ENCODE peak calls at places on chromosomes 11 and 22, in six cellular contexts. One of them, this sample, is unnamed. For H3K4me1, the result is how much of the 10 kb centered on the place peaks cover.

GRCh38 chr11:13535819-13536218 is 40.0 kb upstream of the PTH start:
- DNase-seq in neuronal stem cell: no peak
- DNase-seq in left ventricle myocardium inferior: no peak
- DNase-seq in fibroblast of lung: no peak
- DNase-seq in SK-N-SH: peak
- DNase-seq in Peyer's patch: no peak
- DNase-seq in this sample: peak

GRCh38 chr22:27760474-27760873 is 41.1 kb downstream of the MN1 start:
- DNase-seq in SK-N-SH: no peak
- DNase-seq in neuronal stem cell: no peak
- DNase-seq in left ventricle myocardium inferior: no peak
- DNase-seq in fibroblast of lung: no peak
- DNase-seq in Peyer's patch: no peak
- DNase-seq in this sample: no peak

GRCh38 chr22:32801436-32802290 is at the start of gene TIMP3:
- DNase-seq in fibroblast of lung: peak
- DNase-seq in neuronal stem cell: peak
- DNase-seq in left ventricle myocardium inferior: peak
- DNase-seq in SK-N-SH: peak
- DNase-seq in Peyer's patch: peak
- DNase-seq in this sample: no peak

GRCh38 chr22:42066937-42067336 is 3.7 kb downstream of the NAGA start:
- DNase-seq in Peyer's patch: peak
- DNase-seq in left ventricle myocardium inferior: no peak
- DNase-seq in fibroblast of lung: no peak
- DNase-seq in SK-N-SH: no peak
- DNase-seq in neuronal stem cell: no peak
- DNase-seq in this sample: no peak

GRCh38 chr22:19890502-19891349 is 36.1 kb upstream of the GNB1L start:
- DNase-seq in neuronal stem cell: no peak
- DNase-seq in Peyer's patch: no peak
- DNase-seq in left ventricle myocardium inferior: no peak
- DNase-seq in fibroblast of lung: no peak
- DNase-seq in SK-N-SH: peak
- DNase-seq in this sample: no peak

GRCh38 chr11:61437496-61437895 is 7.6 kb downstream of the SDHAF2 start:
- DNase-seq in left ventricle myocardium inferior: no peak
- DNase-seq in Peyer's patch: no peak
- DNase-seq in fibroblast of lung: no peak
- DNase-seq in neuronal stem cell: no peak
- DNase-seq in SK-N-SH: no peak
- DNase-seq in this sample: no peak

GRCh38 chr22:28808716-28809355 is 8.5 kb upstream of the XBP1 start:
- DNase-seq in left ventricle myocardium inferior: no peak
- DNase-seq in neuronal stem cell: no peak
- DNase-seq in fibroblast of lung: no peak
- DNase-seq in SK-N-SH: no peak
- DNase-seq in Peyer's patch: no peak
- DNase-seq in this sample: no peak

GRCh38 chr11:44823006-44823405 is 96.2 kb downstream of the TSPAN18 start:
- DNase-seq in neuronal stem cell: no peak
- DNase-seq in Peyer's patch: no peak
- DNase-seq in left ventricle myocardium inferior: no peak
- DNase-seq in fibroblast of lung: no peak
- DNase-seq in SK-N-SH: no peak
- DNase-seq in this sample: no peak

GRCh38 chr22:20181194-20181931 is 30.5 kb upstream of the CCDC188 start:
- DNase-seq in Peyer's patch: peak
- DNase-seq in SK-N-SH: no peak
- DNase-seq in left ventricle myocardium inferior: no peak
- DNase-seq in neuronal stem cell: no peak
- DNase-seq in fibroblast of lung: no peak
- DNase-seq in this sample: no peak

GRCh38 chr11:134529212-134530096 is 117.4 kb upstream of the B3GAT1 start:
- DNase-seq in left ventricle myocardium inferior: no peak
- DNase-seq in SK-N-SH: no peak
- DNase-seq in Peyer's patch: peak
- DNase-seq in neuronal stem cell: no peak
- DNase-seq in fibroblast of lung: no peak
- DNase-seq in this sample: no peak

GRCh38 chr22:36197065-36197440 is 4.6 kb downstream of the APOL4 start:
- DNase-seq in fibroblast of lung: peak
- DNase-seq in Peyer's patch: peak
- DNase-seq in left ventricle myocardium inferior: peak
- DNase-seq in SK-N-SH: peak
- DNase-seq in neuronal stem cell: peak
- DNase-seq in this sample: peak

GRCh38 chr11:102643941-102644340 is 18.8 kb upstream of the MMP20 start:
- DNase-seq in SK-N-SH: no peak
- DNase-seq in Peyer's patch: no peak
- DNase-seq in fibroblast of lung: no peak
- DNase-seq in neuronal stem cell: no peak
- DNase-seq in left ventricle myocardium inferior: no peak
- DNase-seq in this sample: no peak

GRCh38 chr11:34501500-34501899 is 12.1 kb downstream of the ELF5 start:
- DNase-seq in SK-N-SH: no peak
- DNase-seq in neuronal stem cell: no peak
- DNase-seq in fibroblast of lung: peak
- DNase-seq in left ventricle myocardium inferior: no peak
- DNase-seq in Peyer's patch: no peak
- DNase-seq in this sample: no peak

GRCh38 chr11:19790831-19791552 is 78.4 kb downstream of the NAV2 start:
- DNase-seq in SK-N-SH: no peak
- DNase-seq in Peyer's patch: peak
- DNase-seq in left ventricle myocardium inferior: no peak
- DNase-seq in neuronal stem cell: no peak
- DNase-seq in fibroblast of lung: no peak
- DNase-seq in this sample: peak

GRCh38 chr11:117552626-117553025 is 225.0 kb downstream of the CEP164 start:
- DNase-seq in left ventricle myocardium inferior: no peak
- DNase-seq in Peyer's patch: no peak
- DNase-seq in neuronal stem cell: no peak
- DNase-seq in fibroblast of lung: no peak
- DNase-seq in SK-N-SH: no peak
- DNase-seq in this sample: no peak

GRCh38 chr11:131691558-131692041 is 321.2 kb downstream of the NTM start:
- DNase-seq in fibroblast of lung: peak
- DNase-seq in SK-N-SH: peak
- DNase-seq in left ventricle myocardium inferior: no peak
- DNase-seq in Peyer's patch: no peak
- DNase-seq in neuronal stem cell: no peak
- DNase-seq in this sample: no peak

GRCh38 chr11:64643258-64643881 is 52.4 kb downstream of the SLC22A12 start:
- DNase-seq in SK-N-SH: peak
- DNase-seq in left ventricle myocardium inferior: no peak
- DNase-seq in neuronal stem cell: no peak
- DNase-seq in Peyer's patch: no peak
- DNase-seq in fibroblast of lung: no peak
- DNase-seq in this sample: no peak

GRCh38 chr11:104541706-104542105 is 356.6 kb downstream of the CASP12 start:
- DNase-seq in left ventricle myocardium inferior: no peak
- DNase-seq in SK-N-SH: no peak
- DNase-seq in fibroblast of lung: no peak
- DNase-seq in neuronal stem cell: no peak
- DNase-seq in Peyer's patch: no peak
- DNase-seq in this sample: no peak

GRCh38 chr22:40694409-40694808 is 15.1 kb downstream of the MCHR1 start:
- DNase-seq in fibroblast of lung: peak
- DNase-seq in left ventricle myocardium inferior: no peak
- DNase-seq in Peyer's patch: no peak
- DNase-seq in SK-N-SH: no peak
- DNase-seq in neuronal stem cell: no peak
- DNase-seq in this sample: no peak

GRCh38 chr11:102771351-102771750 is 9.1 kb downstream of the MMP10 start:
- DNase-seq in left ventricle myocardium inferior: no peak
- DNase-seq in fibroblast of lung: peak
- DNase-seq in Peyer's patch: no peak
- DNase-seq in SK-N-SH: no peak
- DNase-seq in neuronal stem cell: no peak
- DNase-seq in this sample: no peak

DNA sequence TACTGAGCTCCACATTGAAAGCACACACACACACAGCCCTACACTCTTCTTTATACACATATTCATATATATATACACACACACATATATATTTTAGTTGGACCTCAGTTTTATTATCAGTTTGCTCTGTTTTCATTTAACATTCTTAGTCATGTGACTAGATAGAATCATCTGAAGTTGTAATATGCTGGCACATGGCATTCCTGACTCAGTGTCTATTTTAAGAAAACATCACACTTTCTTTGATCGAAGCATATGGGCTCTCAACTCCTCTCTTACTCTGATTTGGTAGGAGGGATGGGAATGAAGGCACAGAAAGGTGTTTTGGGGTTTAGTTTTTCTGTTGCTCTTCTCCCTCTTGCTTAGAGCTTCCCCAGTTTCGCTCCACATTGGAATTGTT is 24.8 kb downstream of the AMOTL1 start:
- DNase-seq in Peyer's patch: no peak
- DNase-seq in neuronal stem cell: no peak
- DNase-seq in fibroblast of lung: peak
- DNase-seq in left ventricle myocardium inferior: no peak
- DNase-seq in SK-N-SH: no peak
- DNase-seq in this sample: no peak
- H3K4me1 ChIP-seq in Peyer's patch: under half
- H3K4me1 ChIP-seq in neuronal stem cell: under half
- H3K4me1 ChIP-seq in fibroblast of lung: under half
- H3K4me1 ChIP-seq in left ventricle myocardium inferior: half or more
- H3K4me1 ChIP-seq in SK-N-SH: under half
- H3K4me1 ChIP-seq in this sample: under half

GRCh38 chr22:23622634-23623033 is 9.5 kb downstream of the DRICH1 start:
- DNase-seq in fibroblast of lung: no peak
- DNase-seq in Peyer's patch: no peak
- DNase-seq in neuronal stem cell: no peak
- DNase-seq in left ventricle myocardium inferior: no peak
- DNase-seq in SK-N-SH: no peak
- DNase-seq in this sample: no peak

GRCh38 chr22:23626286-23626975 is 5.7 kb downstream of the DRICH1 start:
- DNase-seq in left ventricle myocardium inferior: no peak
- DNase-seq in Peyer's patch: no peak
- DNase-seq in fibroblast of lung: no peak
- DNase-seq in neuronal stem cell: no peak
- DNase-seq in SK-N-SH: no peak
- DNase-seq in this sample: no peak

DNA sequence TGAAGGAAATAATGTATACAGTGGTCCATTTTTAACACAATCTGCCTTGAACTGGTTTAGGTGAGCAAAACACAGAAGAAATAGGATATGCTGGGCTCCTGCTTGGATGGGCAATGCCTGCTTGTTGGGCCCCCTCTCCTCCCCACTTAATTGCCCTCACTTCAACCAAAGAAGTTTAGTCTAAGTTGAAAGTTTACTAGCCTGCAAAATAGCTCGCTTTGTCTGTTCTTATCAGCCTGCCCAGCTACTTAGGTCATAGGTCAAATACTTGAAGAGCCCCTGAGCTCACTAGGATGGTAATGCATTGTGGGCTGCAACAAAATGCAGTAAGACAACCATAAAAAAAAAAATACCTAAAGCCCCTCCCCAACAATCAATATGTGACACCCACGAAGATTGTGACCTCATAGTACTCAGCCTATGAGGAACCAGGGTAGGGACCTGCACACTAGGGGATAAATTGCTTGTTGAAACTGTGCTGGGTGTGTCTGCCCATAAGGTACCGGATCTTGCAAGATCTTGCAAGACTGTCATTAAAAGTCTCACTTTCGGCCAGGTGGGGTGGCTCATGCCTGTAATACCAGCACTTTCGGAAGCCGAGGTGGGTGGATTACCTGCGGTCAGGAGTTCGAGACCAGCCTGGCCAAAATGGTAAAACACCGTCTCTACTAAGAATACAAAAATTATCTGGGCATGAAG is 10.9 kb downstream of the DRICH1 start:
- DNase-seq in neuronal stem cell: no peak
- DNase-seq in fibroblast of lung: no peak
- DNase-seq in Peyer's patch: no peak
- DNase-seq in SK-N-SH: no peak
- DNase-seq in left ventricle myocardium inferior: no peak
- DNase-seq in this sample: no peak
- H3K4me3 ChIP-seq in neuronal stem cell: no peak
- H3K4me3 ChIP-seq in fibroblast of lung: no peak
- H3K4me3 ChIP-seq in Peyer's patch: no peak
- H3K4me3 ChIP-seq in SK-N-SH: no peak
- H3K4me3 ChIP-seq in left ventricle myocardium inferior: no peak
- H3K4me3 ChIP-seq in this sample: no peak

GRCh38 chr11:108062336-108062735 is 53.6 kb downstream of the CUL5 start:
- DNase-seq in SK-N-SH: no peak
- DNase-seq in left ventricle myocardium inferior: no peak
- DNase-seq in fibroblast of lung: no peak
- DNase-seq in neuronal stem cell: no peak
- DNase-seq in Peyer's patch: no peak
- DNase-seq in this sample: no peak

DNA sequence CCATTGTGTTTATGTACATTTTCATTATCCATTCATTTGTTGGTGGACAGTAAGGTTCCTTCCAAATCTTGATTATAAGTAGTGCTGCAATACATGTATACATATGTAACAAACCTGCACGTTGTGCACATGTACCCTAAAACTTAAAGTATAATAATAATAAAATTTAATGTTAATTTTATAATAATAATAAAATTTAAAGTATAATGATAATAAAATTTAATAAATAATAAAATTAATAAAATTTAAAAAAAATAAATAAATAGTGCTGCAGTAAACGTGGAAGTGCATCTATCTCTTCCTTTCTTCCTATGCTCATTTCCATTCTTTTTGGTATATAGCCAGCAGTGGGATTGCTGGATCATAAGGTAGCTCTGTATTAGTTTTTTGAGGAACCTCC is 54.7 kb downstream of the CUL5 start:
- DNase-seq in neuronal stem cell: no peak
- DNase-seq in Peyer's patch: no peak
- DNase-seq in left ventricle myocardium inferior: no peak
- DNase-seq in SK-N-SH: no peak
- DNase-seq in fibroblast of lung: no peak
- DNase-seq in this sample: no peak
- H3K4me1 ChIP-seq in neuronal stem cell: under half
- H3K4me1 ChIP-seq in Peyer's patch: under half
- H3K4me1 ChIP-seq in left ventricle myocardium inferior: under half
- H3K4me1 ChIP-seq in SK-N-SH: under half
- H3K4me1 ChIP-seq in fibroblast of lung: under half
- H3K4me1 ChIP-seq in this sample: under half

GRCh38 chr22:30611197-30611596 is 4.2 kb downstream of the TCN2 start:
- DNase-seq in fibroblast of lung: no peak
- DNase-seq in left ventricle myocardium inferior: no peak
- DNase-seq in Peyer's patch: no peak
- DNase-seq in SK-N-SH: no peak
- DNase-seq in neuronal stem cell: no peak
- DNase-seq in this sample: no peak

GRCh38 chr22:30607300-30607930 is 441 bp downstream of the TCN2 start:
- DNase-seq in SK-N-SH: no peak
- DNase-seq in fibroblast of lung: no peak
- DNase-seq in left ventricle myocardium inferior: no peak
- DNase-seq in neuronal stem cell: no peak
- DNase-seq in Peyer's patch: no peak
- DNase-seq in this sample: no peak

GRCh38 chr22:30610299-30610698 is 3.3 kb downstream of the TCN2 start:
- DNase-seq in fibroblast of lung: no peak
- DNase-seq in Peyer's patch: no peak
- DNase-seq in SK-N-SH: no peak
- DNase-seq in left ventricle myocardium inferior: no peak
- DNase-seq in neuronal stem cell: no peak
- DNase-seq in this sample: no peak

GRCh38 chr22:30607939-30608338 is 965 bp downstream of the TCN2 start:
- DNase-seq in Peyer's patch: no peak
- DNase-seq in SK-N-SH: no peak
- DNase-seq in fibroblast of lung: no peak
- DNase-seq in neuronal stem cell: no peak
- DNase-seq in left ventricle myocardium inferior: no peak
- DNase-seq in this sample: no peak

GRCh38 chr22:30609260-30610185 is 2.5 kb downstream of the TCN2 start:
- DNase-seq in fibroblast of lung: peak
- DNase-seq in Peyer's patch: peak
- DNase-seq in SK-N-SH: no peak
- DNase-seq in neuronal stem cell: no peak
- DNase-seq in left ventricle myocardium inferior: peak
- DNase-seq in this sample: no peak
- H3K4me3 ChIP-seq in fibroblast of lung: no peak
- H3K4me3 ChIP-seq in Peyer's patch: no peak
- H3K4me3 ChIP-seq in SK-N-SH: no peak
- H3K4me3 ChIP-seq in neuronal stem cell: no peak
- H3K4me3 ChIP-seq in left ventricle myocardium inferior: peak
- H3K4me3 ChIP-seq in this sample: no peak